ENCODE peak calls at places on chromosomes 1 and 21, in nine cellular contexts. D is glomerular endothelial cell, P is T-helper 22 cell, A is uterus, L is neural crest cell, I is anterior cingulate cortex, M is kidney tubule cell, J is 8988T, Y is thyroid gland. R is an unnamed sample.

GRCh38 chr1:161835963-161836362 is 69.8 kb downstream of the ATF6 start:
- DNase-seq in D (no peak), P (no peak), A (no peak), L (no peak), I (no peak), M (no peak), J (no peak), Y (no peak), R (peak; percentile 15)

GRCh38 chr1:51345300-51345687 is 14.9 kb upstream of the TTC39A start:
- DNase-seq in D (no peak), P (no peak), A (no peak), L (no peak), I (no peak), M (no peak), J (no peak), Y (no peak), R (no peak)

GRCh38 chr1:102097451-102097850 is 100.7 kb upstream of the OLFM3 start:
- DNase-seq in D (no peak), P (no peak), A (no peak), L (no peak), I (no peak), M (no peak), J (no peak), Y (peak; percentile 14), R (no peak)

GRCh38 chr1:77484926-77485325 is 197.5 kb downstream of the ZZZ3 start:
- DNase-seq in D (no peak), P (no peak), A (no peak), L (no peak), I (no peak), M (no peak), J (no peak), Y (no peak), R (no peak)

GRCh38 chr21:43357708-43358430 is 69.1 kb downstream of the SIK1 start:
- DNase-seq in D (no peak), P (no peak), A (no peak), L (no peak), I (no peak), M (no peak), J (no peak), Y (no peak), R (no peak)

GRCh38 chr1:10628685-10629084 is 153.9 kb downstream of the PEX14 start:
- DNase-seq in D (no peak), P (no peak), A (peak; percentile 74), L (no peak), I (no peak), M (no peak), J (no peak), Y (peak; percentile 96), R (no peak)

GRCh38 chr1:46517010-46517600 is 27.5 kb downstream of the DMBX1 start:
- DNase-seq in D (no peak), P (no peak), A (no peak), L (no peak), I (no peak), M (peak; percentile 90), J (no peak), Y (peak; percentile 96), R (no peak)

GRCh38 chr21:45444385-45444784 is 39.4 kb downstream of the COL18A1 start:
- DNase-seq in D (no peak), P (no peak), A (no peak), L (no peak), I (no peak), M (no peak), J (no peak), Y (no peak), R (no peak)

GRCh38 chr1:20775700-20776099 is 11.4 kb downstream of the HP1BP3 start:
- DNase-seq in D (no peak), P (no peak), A (no peak), L (no peak), I (no peak), M (no peak), J (no peak), Y (no peak), R (no peak)

GRCh38 chr21:42414928-42415769 is 11.4 kb downstream of the UBASH3A start:
- DNase-seq in D (peak; percentile 27), P (peak; percentile 95), A (no peak), L (no peak), I (peak; percentile 32), M (peak; percentile 85), J (peak; percentile 46), Y (no peak), R (peak; percentile 82)

GRCh38 chr1:166701603-166702090 is 137.6 kb upstream of the POGK start:
- DNase-seq in D (no peak), P (no peak), A (no peak), L (no peak), I (no peak), M (no peak), J (no peak), Y (no peak), R (no peak)

GRCh38 chr1:16981269-16981849 is 939 bp upstream of the MFAP2 start:
- DNase-seq in D (no peak), P (no peak), A (no peak), L (no peak), I (no peak), M (peak; percentile 35), J (peak; percentile 69), Y (no peak), R (peak; percentile 92)

GRCh38 chr1:190658907-190659306 is 181.2 kb upstream of the BRINP3 start:
- DNase-seq in D (no peak), P (no peak), A (no peak), L (no peak), I (no peak), M (no peak), J (no peak), Y (no peak), R (peak; percentile 21)

GRCh38 chr1:231039161-231040018 is 664 bp downstream of the FAM89A start:
- DNase-seq in D (no peak), P (no peak), A (peak; percentile 37), L (peak; percentile 32), I (no peak), M (peak; percentile 26), J (peak; percentile 62), Y (peak; percentile 35), R (no peak)

GRCh38 chr1:17873007-17873675 is 118.0 kb downstream of the ACTL8 start:
- DNase-seq in D (no peak), P (no peak), A (no peak), L (no peak), I (no peak), M (peak; percentile 37), J (no peak), Y (no peak), R (no peak)

GRCh38 chr1:91550961-91551360 is 50.3 kb downstream of the CDC7 start:
- DNase-seq in D (no peak), P (no peak), A (no peak), L (no peak), I (no peak), M (no peak), J (no peak), Y (no peak), R (no peak)

GRCh38 chr1:201888282-201889033 is at the start of gene SHISA4:
- DNase-seq in D (no peak), P (no peak), A (peak; percentile 57), L (peak; percentile 48), I (peak; percentile 90), M (peak; percentile 82), J (peak; percentile 93), Y (peak; percentile 98), R (peak; percentile 78)

GRCh38 chr1:193520472-193520871 is 334.1 kb upstream of the B3GALT2 start:
- DNase-seq in D (no peak), P (no peak), A (no peak), L (no peak), I (no peak), M (peak; percentile 42), J (no peak), Y (peak; percentile 72), R (peak; percentile 28)